ENCODE peak calls at places on chromosomes 12 and 14, in nine cellular contexts. F, Z, Y, L, Q, V, W, M and T are unnamed samples.

GRCh38 chr14:101219896-101220703 is 316.6 kb upstream of the RTL1 start:
- DNase-seq in L (no peak), V (no peak), Z (no peak), Y (no peak), M (no peak), W (no peak), F (no peak), Q (no peak), T (no peak)

GRCh38 chr12:28027328-28027727 is 54.8 kb upstream of the PTHLH start:
- DNase-seq in L (no peak), Q (no peak), V (no peak), Z (no peak), M (peak), F (no peak), W (no peak), Y (no peak), T (no peak)

GRCh38 chr12:6215932-6216494 is 15.8 kb downstream of the CD9 start:
- DNase-seq in F (peak), W (no peak), Z (no peak), Y (peak), V (peak), M (peak), Q (no peak), L (peak), T (peak)

GRCh38 chr14:55336161-55336560 is 64.9 kb downstream of the FBXO34 start:
- DNase-seq in Z (no peak), Q (no peak), M (no peak), V (no peak), F (no peak), W (no peak), Y (no peak), L (no peak), T (no peak)

GRCh38 chr14:50603565-50603964 is 43.6 kb downstream of the ATL1 start:
- DNase-seq in Y (no peak), M (no peak), W (no peak), V (no peak), L (no peak), Q (no peak), Z (no peak), F (no peak), T (no peak)

GRCh38 chr14:30822080-30822571 is 52.2 kb upstream of the COCH start:
- DNase-seq in V (no peak), M (no peak), Q (no peak), L (no peak), Y (no peak), W (no peak), Z (no peak), F (no peak), T (no peak)

GRCh38 chr14:77053046-77053841 is 24.7 kb upstream of the IRF2BPL start:
- DNase-seq in Q (no peak), L (no peak), F (peak), Z (peak), W (peak), M (no peak), Y (no peak), V (no peak), T (no peak)

GRCh38 chr12:116818341-116818856 is 62.8 kb downstream of the HRK start:
- DNase-seq in Q (no peak), M (no peak), Y (no peak), F (no peak), L (peak), W (no peak), V (no peak), Z (peak), T (peak)

GRCh38 chr12:85466906-85467305 is 186.9 kb downstream of the ALX1 start:
- DNase-seq in L (no peak), Y (no peak), V (no peak), M (no peak), Q (no peak), Z (no peak), W (no peak), F (no peak), T (peak)